ENCODE peak calls at places on chromosomes 12 and 14, in five cellular contexts. Y, W, M, D and T are unnamed samples.

GRCh38 chr14:68391292-68392014 is 401.4 kb downstream of the ZFP36L1 start:
- DNase-seq in Y (no peak), W (no peak), M (no peak), D (no peak), T (no peak)

GRCh38 chr12:31835276-31835882 is 106.6 kb upstream of the AMN1 start:
- DNase-seq in Y (no peak), W (no peak), M (no peak), D (no peak), T (no peak)

GRCh38 chr14:64444984-64445845 is 20.1 kb upstream of the AKAP5 start:
- DNase-seq in Y (peak; percentile 16), W (no peak), M (no peak), D (peak; percentile 84), T (no peak)

GRCh38 chr12:71662861-71663560 is 637 bp downstream of the ZFC3H1 start:
- DNase-seq in Y (peak; percentile 75), W (peak; percentile 73), M (no peak), D (no peak), T (no peak)

GRCh38 chr12:94149781-94150482 is 1.6 kb downstream of the PLXNC1 start:
- DNase-seq in Y (no peak), W (peak; percentile 77), M (no peak), D (no peak), T (no peak)

GRCh38 chr14:61701946-61702345 is 6.6 kb downstream of the HIF1A start:
- DNase-seq in Y (no peak), W (no peak), M (no peak), D (no peak), T (no peak)

GRCh38 chr12:24079083-24079482 is 129.6 kb upstream of the SOX5 start:
- DNase-seq in Y (no peak), W (no peak), M (no peak), D (no peak), T (no peak)

GRCh38 chr12:71664411-71665108 is 459 bp downstream of the THAP2 start:
- DNase-seq in Y (no peak), W (no peak), M (no peak), D (no peak), T (no peak)

GRCh38 chr14:54975856-54976255 is 51.0 kb downstream of the WDHD1 start:
- DNase-seq in Y (no peak), W (no peak), M (no peak), D (no peak), T (no peak)

GRCh38 chr12:30691122-30691879 is 4.4 kb downstream of the IPO8 start:
- DNase-seq in Y (peak; percentile 40), W (no peak), M (no peak), D (no peak), T (no peak)

GRCh38 chr14:62066304-62066703 is 304.1 kb downstream of the SNAPC1 start:
- DNase-seq in Y (no peak), W (no peak), M (no peak), D (no peak), T (no peak)

GRCh38 chr14:59268011-59268410 is 79.5 kb downstream of the DAAM1 start:
- DNase-seq in Y (no peak), W (no peak), M (no peak), D (no peak), T (no peak)

GRCh38 chr14:59585891-59586554 is 9.4 kb upstream of the CCDC175 start:
- DNase-seq in Y (no peak), W (no peak), M (no peak), D (no peak), T (no peak)

GRCh38 chr14:88232783-88233182 is 90.3 kb downstream of the KCNK10 start:
- DNase-seq in Y (no peak), W (no peak), M (no peak), D (no peak), T (no peak)

GRCh38 chr14:22650960-22651521 is 6.9 kb upstream of the OR6J1 start:
- DNase-seq in Y (peak; percentile 58), W (no peak), M (peak; percentile 47), D (peak; percentile 44), T (no peak)

GRCh38 chr12:27984275-27984674 is 11.7 kb upstream of the PTHLH start:
- DNase-seq in Y (peak; percentile 71), W (no peak), M (no peak), D (no peak), T (no peak)

GRCh38 chr14:70282666-70283065 is 76.8 kb downstream of the COX16 start:
- DNase-seq in Y (no peak), W (no peak), M (no peak), D (no peak), T (no peak)

GRCh38 chr12:94073441-94074051 is 74.8 kb upstream of the PLXNC1 start:
- DNase-seq in Y (no peak), W (no peak), M (no peak), D (no peak), T (no peak)

GRCh38 chr14:28280997-28281598 is 485.5 kb upstream of the FOXG1 start:
- DNase-seq in Y (no peak), W (no peak), M (no peak), D (no peak), T (no peak)

GRCh38 chr14:26394114-26394855 is 203.5 kb downstream of the NOVA1 start:
- DNase-seq in Y (no peak), W (peak; percentile 43), M (no peak), D (no peak), T (peak; percentile 12)

GRCh38 chr14:26389646-26390508 is 208.0 kb downstream of the NOVA1 start:
- DNase-seq in Y (no peak), W (no peak), M (no peak), D (no peak), T (no peak)

GRCh38 chr14:26395726-26396125 is 202.1 kb downstream of the NOVA1 start:
- DNase-seq in Y (no peak), W (no peak), M (no peak), D (no peak), T (no peak)

GRCh38 chr14:26392498-26392897 is 205.3 kb downstream of the NOVA1 start:
- DNase-seq in Y (no peak), W (peak; percentile 17), M (no peak), D (no peak), T (no peak)
- TF ChIP-seq REST in Y (no peak), W (no peak), M (no peak), D (no peak), T (no peak)

GRCh38 chr12:92593734-92594402 is 108.9 kb upstream of the PLEKHG7 start:
- DNase-seq in Y (no peak), W (no peak), M (no peak), D (peak; percentile 96), T (peak; percentile 61)
- TF ChIP-seq POLR2AphosphoS5 in Y (no peak), W (no peak), M (no peak), D (peak; percentile 43), T (no peak)

DNA sequence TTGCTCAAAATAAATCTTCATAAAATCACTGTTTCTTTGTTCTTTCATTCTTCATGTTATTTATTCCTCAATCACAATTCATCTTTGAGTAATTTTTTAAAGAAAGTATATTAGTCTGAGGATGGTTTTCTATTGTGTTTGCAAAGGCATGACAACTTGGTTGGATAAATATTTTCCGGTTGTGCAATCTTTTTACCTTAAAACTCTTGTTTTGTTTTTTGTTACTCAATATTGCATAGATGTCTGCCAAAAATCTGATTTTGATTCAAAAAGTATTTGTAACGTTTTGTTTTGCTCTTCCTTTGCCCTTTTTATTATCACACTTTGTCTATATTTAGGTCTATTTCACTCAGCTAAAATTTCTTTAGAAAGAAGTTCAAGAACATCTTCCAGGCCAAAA is 86.2 kb upstream of the SYT1 start:
- DNase-seq in Y (no peak), W (no peak), M (no peak), D (no peak), T (no peak)
- TF ChIP-seq REST in Y (no peak), W (no peak), M (no peak), D (no peak), T (no peak)

GRCh38 chr12:83016226-83016835 is 329.6 kb downstream of the TMTC2 start:
- DNase-seq in Y (peak; percentile 80), W (no peak), M (peak; percentile 79), D (no peak), T (no peak)
- TF ChIP-seq POLR2AphosphoS5 in Y (peak; percentile 16), W (no peak), M (no peak), D (no peak), T (no peak)